ENCODE peak calls at places on chromosomes 4 and X, in five cellular contexts. Y is OCI-LY7, A is GM23338, K is mammary epithelial cell, C is hepatocyte. X is an unnamed sample.

GRCh38 chr4:159298502-159298901 is 195.6 kb downstream of the RAPGEF2 start:
- DNase-seq in Y (no peak), A (no peak), K (peak), C (no peak), X (no peak)

GRCh38 chr4:4969298-4969697 is 50.0 kb downstream of the CYTL1 start:
- DNase-seq in Y (no peak), A (no peak), K (peak), C (no peak), X (no peak)

GRCh38 chr4:5912614-5913019 is 19.7 kb upstream of the CRMP1 start:
- DNase-seq in Y (no peak), A (peak), K (peak), C (no peak), X (no peak)

GRCh38 chr4:188299161-188299560 is 159.9 kb downstream of the TRIML1 start:
- DNase-seq in Y (no peak), A (no peak), K (no peak), C (no peak), X (no peak)

GRCh38 chr4:15250021-15250441 is 177.8 kb upstream of the C1QTNF7 start:
- DNase-seq in Y (no peak), A (no peak), K (no peak), C (no peak), X (no peak)

GRCh38 chr4:88696620-88697019 is 1.0 kb downstream of the NAP1L5 start:
- DNase-seq in Y (no peak), A (no peak), K (no peak), C (no peak), X (no peak)

GRCh38 chr4:61277785-61278184 is 77.7 kb downstream of the ADGRL3 start:
- DNase-seq in Y (no peak), A (no peak), K (peak), C (no peak), X (no peak)

GRCh38 chr4:106266201-106266600 is 49.8 kb downstream of the TBCK start:
- DNase-seq in Y (peak), A (peak), K (peak), C (peak), X (peak)

GRCh38 chr4:1362046-1362445 is 15.0 kb downstream of the UVSSA start:
- DNase-seq in Y (no peak), A (no peak), K (no peak), C (no peak), X (no peak)

GRCh38 chr4:182351485-182351884 is 108.3 kb downstream of the TENM3 start:
- DNase-seq in Y (no peak), A (no peak), K (no peak), C (no peak), X (no peak)

GRCh38 chr4:15656038-15656470 is 897 bp upstream of the FBXL5 start:
- DNase-seq in Y (no peak), A (peak), K (no peak), C (no peak), X (no peak)

GRCh38 chrX:41602946-41603345 is 85.8 kb upstream of the GPR34 start:
- DNase-seq in Y (no peak), A (no peak), K (no peak), C (no peak), X (no peak)

GRCh38 chr4:34422472-34422871 is 1821.8 kb downstream of the ARAP2 start:
- DNase-seq in Y (no peak), A (peak), K (no peak), C (peak), X (no peak)

GRCh38 chr4:31651541-31651940 is 931.4 kb downstream of the PCDH7 start:
- DNase-seq in Y (no peak), A (no peak), K (no peak), C (no peak), X (no peak)

GRCh38 chr4:5660185-5660584 is 48.2 kb downstream of the EVC2 start:
- DNase-seq in Y (no peak), A (no peak), K (peak), C (no peak), X (no peak)

GRCh38 chrX:55056820-55057690 is 17.8 kb upstream of the PAGE2B start:
- DNase-seq in Y (no peak), A (no peak), K (no peak), C (no peak), X (no peak)

GRCh38 chr4:109989044-109989443 is 76.4 kb downstream of the EGF start:
- DNase-seq in Y (no peak), A (no peak), K (peak), C (peak), X (no peak)

DNA sequence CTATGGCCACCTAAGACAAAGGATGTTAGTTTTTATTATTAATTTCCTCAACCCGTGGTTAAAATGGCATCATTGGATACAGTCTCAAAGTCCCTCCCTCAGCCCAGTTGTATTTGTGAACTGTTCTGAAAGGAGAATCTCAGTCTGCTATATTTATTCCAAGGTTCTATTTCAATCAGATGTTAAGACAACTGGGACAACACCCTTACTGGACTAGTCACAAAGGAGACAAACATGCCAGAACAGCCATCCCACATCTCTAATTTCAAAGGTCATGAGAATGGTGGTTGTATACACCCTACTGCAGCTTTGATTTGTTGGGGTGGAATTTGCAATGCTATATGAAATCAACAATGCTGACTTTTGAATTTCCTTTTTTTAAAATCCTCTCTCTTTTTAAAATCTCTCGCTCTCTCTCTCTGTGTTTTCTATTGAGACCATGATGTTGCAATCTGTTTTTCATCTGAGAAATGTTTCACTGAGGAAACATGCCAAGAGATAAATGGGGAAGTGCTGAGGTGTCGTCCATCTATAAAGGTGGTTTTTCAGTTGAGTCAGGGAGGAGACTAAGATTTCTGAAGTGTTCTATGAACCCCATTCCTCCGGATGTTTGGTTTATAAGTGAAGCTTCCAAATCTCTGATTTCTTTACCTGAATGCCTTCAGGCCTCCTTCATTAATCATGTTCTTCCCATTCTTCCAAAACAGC is 201.5 kb upstream of the GATB start:
- DNase-seq in Y (no peak), A (no peak), K (peak), C (no peak), X (no peak)
- H2AFZ ChIP-seq in Y (no peak), A (no peak), K (no peak), C (no peak), X (no peak)

DNA sequence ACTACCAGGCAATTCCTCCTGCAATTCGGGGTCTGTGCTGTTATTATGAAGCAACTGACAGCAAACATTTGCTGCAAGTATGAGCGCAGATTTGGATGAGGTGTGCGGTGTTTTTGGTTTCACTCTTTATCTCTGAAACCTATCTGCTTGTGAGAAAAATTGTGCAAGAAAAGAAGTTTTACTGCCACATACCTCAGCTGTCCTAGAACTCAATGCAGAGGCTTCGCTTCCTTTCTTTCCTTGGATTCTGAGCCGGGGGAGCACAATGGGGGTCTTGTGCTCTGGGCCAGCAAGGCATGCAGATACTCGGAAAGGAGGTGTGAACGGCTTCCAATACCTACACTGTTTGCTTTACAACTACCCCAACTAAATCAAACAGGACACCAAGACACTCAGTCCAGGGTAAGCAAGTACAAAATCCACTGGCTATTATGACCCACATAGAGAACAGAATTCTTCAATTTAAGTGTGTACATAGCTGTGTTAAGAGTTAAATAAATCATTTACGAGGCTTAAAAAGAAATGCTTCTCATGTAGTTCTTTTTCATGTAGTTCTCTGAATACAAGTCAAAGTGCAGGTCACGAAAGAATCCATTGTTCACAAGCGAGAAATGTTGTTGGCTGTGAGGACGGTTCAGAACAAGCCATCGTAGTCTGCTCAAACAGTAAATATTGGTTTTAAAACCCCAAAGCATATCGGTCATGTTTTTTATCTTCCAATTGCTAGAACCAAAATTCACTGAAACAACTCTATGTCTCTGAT is 1.1 kb downstream of the SORBS2 start:
- DNase-seq in Y (peak), A (peak), K (peak), C (no peak), X (no peak)
- H3K4me2 ChIP-seq in Y (peak), A (peak), K (peak), C (peak), X (peak)

GRCh38 chr4:118395057-118395679 is 42.4 kb upstream of the PRSS12 start:
- DNase-seq in Y (no peak), A (no peak), K (no peak), C (no peak), X (no peak)

GRCh38 chr4:118396881-118397666 is 44.3 kb upstream of the PRSS12 start:
- DNase-seq in Y (no peak), A (peak), K (peak), C (no peak), X (no peak)

GRCh38 chr4:118400362-118400761 is 47.6 kb upstream of the PRSS12 start:
- DNase-seq in Y (no peak), A (peak), K (no peak), C (no peak), X (no peak)

GRCh38 chr4:118398226-118399090 is 45.7 kb upstream of the PRSS12 start:
- DNase-seq in Y (no peak), A (no peak), K (no peak), C (no peak), X (no peak)
- H3K27ac ChIP-seq in Y (no peak), A (peak), K (peak), C (peak), X (no peak)

GRCh38 chr4:147076179-147076578 is 130.5 kb upstream of the TTC29 start:
- DNase-seq in Y (no peak), A (no peak), K (no peak), C (peak), X (no peak)

GRCh38 chr4:147076728-147077127 is 131.1 kb upstream of the TTC29 start:
- DNase-seq in Y (no peak), A (no peak), K (no peak), C (no peak), X (no peak)

GRCh38 chr4:147084861-147085260 is 139.2 kb upstream of the TTC29 start:
- DNase-seq in Y (no peak), A (no peak), K (no peak), C (no peak), X (no peak)

GRCh38 chr4:147078362-147078761 is 132.7 kb upstream of the TTC29 start:
- DNase-seq in Y (no peak), A (no peak), K (no peak), C (no peak), X (no peak)

DNA sequence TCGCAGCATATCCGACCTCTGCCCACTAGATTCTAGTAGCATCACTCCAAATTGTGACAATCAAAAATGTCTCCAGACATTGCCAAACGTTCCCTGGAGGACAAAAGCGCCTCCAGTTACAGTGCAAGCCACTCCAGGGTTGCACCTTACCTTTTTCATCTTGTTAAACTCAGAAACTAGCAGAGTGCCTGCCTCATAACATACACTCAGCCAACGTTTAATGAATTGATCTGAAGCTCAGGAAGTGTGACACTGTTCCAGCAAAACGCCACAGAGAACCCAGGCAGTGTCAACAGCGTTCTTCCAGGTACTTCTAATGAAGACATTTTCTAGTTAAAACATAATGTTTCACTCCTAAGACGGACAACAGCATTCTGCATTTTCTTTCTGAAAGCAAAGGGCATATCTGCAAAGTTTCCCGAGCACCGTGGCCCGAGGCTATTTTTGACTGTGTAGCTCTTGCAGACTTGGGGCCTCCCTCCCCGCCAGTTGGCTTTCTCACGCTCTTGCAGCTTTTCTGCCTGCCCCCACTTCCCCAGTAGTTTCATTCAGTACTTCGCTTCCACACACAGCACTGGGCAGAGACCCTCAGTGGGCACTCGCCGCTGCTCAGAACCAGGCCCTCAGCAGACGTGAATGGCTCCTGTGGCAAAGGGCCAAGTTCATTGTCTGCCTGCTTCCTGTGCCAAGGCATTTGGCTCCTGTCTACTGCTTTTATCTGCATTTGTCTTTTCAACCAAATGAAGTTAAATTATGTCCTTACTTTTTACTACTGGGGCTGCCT is 133.4 kb upstream of the TTC29 start:
- DNase-seq in Y (no peak), A (no peak), K (peak), C (peak), X (no peak)
- H2AFZ ChIP-seq in Y (no peak), A (peak), K (peak), C (no peak), X (no peak)

DNA sequence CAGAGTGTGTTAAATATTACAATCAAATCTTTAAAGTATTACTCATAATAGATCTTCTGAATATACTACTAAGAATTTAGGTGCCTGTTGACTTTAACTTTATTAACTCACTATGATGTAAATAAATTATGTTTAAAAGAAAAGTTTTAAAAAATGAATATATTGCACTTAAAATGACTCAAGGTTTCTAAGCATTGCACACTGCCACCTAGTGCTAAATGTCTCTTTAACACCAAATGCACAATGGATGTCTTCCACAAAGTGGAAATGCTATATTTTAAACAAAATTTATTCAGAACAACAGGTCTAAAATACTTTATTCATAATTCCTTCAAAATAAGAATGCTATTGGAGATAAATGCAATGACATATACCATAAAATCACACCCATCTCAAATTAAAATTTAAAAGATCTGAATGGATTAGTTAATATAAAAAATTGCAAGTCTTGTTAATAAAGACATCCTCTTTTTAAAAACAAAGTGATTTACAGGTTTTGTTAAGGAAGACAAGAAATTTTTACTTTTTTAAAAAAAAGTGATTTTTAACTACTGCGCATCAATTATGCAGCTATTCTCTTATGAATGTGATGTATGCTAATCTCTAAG is 5.5 kb downstream of the INPP4B start:
- DNase-seq in Y (peak), A (peak), K (no peak), C (peak), X (peak)
- H3K4me2 ChIP-seq in Y (no peak), A (no peak), K (no peak), C (no peak), X (no peak)

GRCh38 chrX:66000178-66000577 is 39.7 kb downstream of the VSIG4 start:
- DNase-seq in Y (no peak), A (no peak), K (no peak), C (no peak), X (no peak)

GRCh38 chrX:66000628-66001275 is 39.1 kb downstream of the VSIG4 start:
- DNase-seq in Y (no peak), A (no peak), K (no peak), C (no peak), X (no peak)

GRCh38 chrX:65997978-65998717 is 41.7 kb downstream of the VSIG4 start:
- DNase-seq in Y (no peak), A (no peak), K (no peak), C (no peak), X (no peak)

GRCh38 chrX:65999029-65999562 is 40.8 kb downstream of the VSIG4 start:
- DNase-seq in Y (no peak), A (no peak), K (no peak), C (no peak), X (no peak)

DNA sequence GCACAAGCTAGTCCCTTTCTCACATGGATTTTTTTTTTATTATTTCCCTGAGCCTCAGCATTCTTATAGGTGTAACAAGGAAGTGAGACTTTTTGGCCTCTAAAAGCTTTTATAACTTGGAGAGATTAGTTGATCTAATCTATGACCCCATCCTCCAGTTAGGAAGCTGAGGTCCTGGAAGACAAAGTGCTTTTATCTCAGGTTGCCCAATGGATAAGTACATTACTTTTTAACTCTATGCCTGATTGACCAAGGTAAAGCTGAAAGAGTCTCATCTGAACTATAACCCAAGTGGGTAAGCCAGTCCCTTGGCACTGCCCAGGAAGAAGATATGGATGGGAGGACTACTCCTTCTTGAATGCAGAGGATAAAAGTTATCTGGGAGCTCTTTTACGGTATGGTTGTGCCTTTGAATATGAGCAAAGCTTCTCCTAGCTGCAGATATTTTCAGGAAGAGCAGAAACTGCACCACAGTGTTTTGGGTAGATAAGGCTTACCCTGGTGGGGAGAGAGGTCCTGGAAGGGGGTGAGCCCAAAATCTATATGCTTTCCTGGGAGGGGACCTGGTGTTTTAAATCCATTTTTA is 40.2 kb downstream of the VSIG4 start:
- DNase-seq in Y (no peak), A (no peak), K (no peak), C (no peak), X (no peak)
- H3K27ac ChIP-seq in Y (no peak), A (no peak), K (no peak), C (no peak), X (no peak)

GRCh38 chr4:47498899-47499298 is 13.8 kb downstream of the ATP10D start:
- DNase-seq in Y (no peak), A (no peak), K (no peak), C (no peak), X (no peak)
- H2AFZ ChIP-seq in Y (no peak), A (no peak), K (no peak), C (no peak), X (no peak)

GRCh38 chr4:116638592-116638991 is 446.8 kb downstream of the TRAM1L1 start:
- DNase-seq in Y (no peak), A (no peak), K (no peak), C (no peak), X (no peak)
- H3K4me2 ChIP-seq in Y (peak), A (no peak), K (no peak), C (no peak), X (no peak)

DNA sequence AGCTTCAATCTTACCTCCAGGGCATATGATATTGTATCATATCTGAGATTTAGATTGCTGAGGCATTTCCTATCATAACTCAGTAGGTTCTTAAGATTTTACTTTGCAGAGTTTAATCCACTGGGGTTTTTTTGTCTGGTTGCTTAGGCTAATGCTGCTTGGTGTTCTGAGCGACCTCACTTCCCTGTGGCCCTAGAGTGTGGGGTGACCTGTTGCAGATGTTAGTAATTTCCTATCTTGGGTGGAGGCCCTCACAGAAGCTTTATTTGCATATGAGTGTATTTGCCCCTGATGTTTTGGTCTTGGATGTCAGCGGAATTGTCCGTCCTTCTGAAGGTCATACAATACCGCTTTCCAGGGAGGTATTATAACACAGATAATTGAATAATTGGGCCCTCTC is 137.1 kb downstream of the NDST3 start:
- DNase-seq in Y (no peak), A (no peak), K (no peak), C (no peak), X (no peak)
- H3K27ac ChIP-seq in Y (no peak), A (no peak), K (no peak), C (no peak), X (no peak)

X was measured in Karpas-422.